ENCODE peak calls at places on chromosome 2, in six cellular contexts. H is HCT116, X is astrocyte, N is IMR-90, J is SK-N-SH, G is neural progenitor cell. L is an unnamed sample.

GRCh38 chr2:17257194-17257909 is 260.9 kb downstream of the RAD51AP2 start:
- DNase-seq in H (no peak), X (peak; percentile 68), N (peak; percentile 1), J (no peak), G (no peak), L (peak; percentile 72)

GRCh38 chr2:171630812-171631626 is 56.2 kb upstream of the DYNC1I2 start:
- DNase-seq in H (peak; percentile 21), X (peak; percentile 16), N (no peak), J (no peak), G (peak; percentile 23), L (peak; percentile 11)

GRCh38 chr2:169094676-169095075 is 25.3 kb downstream of the DHRS9 start:
- DNase-seq in H (no peak), X (no peak), N (no peak), J (no peak), G (peak; percentile 45), L (no peak)

GRCh38 chr2:71788186-71788525 is 334.8 kb downstream of the DYSF start:
- DNase-seq in H (no peak), X (no peak), N (no peak), J (no peak), G (no peak), L (no peak)

GRCh38 chr2:217795706-217796465 is 206.9 kb downstream of the TNS1 start:
- DNase-seq in H (no peak), X (peak; percentile 35), N (no peak), J (peak; percentile 16), G (no peak), L (no peak)

GRCh38 chr2:27798948-27799645 is 27.6 kb downstream of the MRPL33 start:
- DNase-seq in H (peak; percentile 89), X (peak; percentile 100), N (peak; percentile 100), J (no peak), G (peak; percentile 21), L (peak; percentile 99)

GRCh38 chr2:224982226-224982625 is 60.0 kb downstream of the DOCK10 start:
- DNase-seq in H (no peak), X (peak; percentile 23), N (no peak), J (peak; percentile 36), G (no peak), L (peak; percentile 66)

GRCh38 chr2:203016716-203017115 is 2.0 kb downstream of the NBEAL1 start:
- DNase-seq in H (no peak), X (no peak), N (no peak), J (no peak), G (no peak), L (no peak)

GRCh38 chr2:226661789-226662545 is 137.7 kb downstream of the IRS1 start:
- DNase-seq in H (peak; percentile 88), X (peak; percentile 99), N (peak; percentile 93), J (no peak), G (no peak), L (peak; percentile 99)

DNA sequence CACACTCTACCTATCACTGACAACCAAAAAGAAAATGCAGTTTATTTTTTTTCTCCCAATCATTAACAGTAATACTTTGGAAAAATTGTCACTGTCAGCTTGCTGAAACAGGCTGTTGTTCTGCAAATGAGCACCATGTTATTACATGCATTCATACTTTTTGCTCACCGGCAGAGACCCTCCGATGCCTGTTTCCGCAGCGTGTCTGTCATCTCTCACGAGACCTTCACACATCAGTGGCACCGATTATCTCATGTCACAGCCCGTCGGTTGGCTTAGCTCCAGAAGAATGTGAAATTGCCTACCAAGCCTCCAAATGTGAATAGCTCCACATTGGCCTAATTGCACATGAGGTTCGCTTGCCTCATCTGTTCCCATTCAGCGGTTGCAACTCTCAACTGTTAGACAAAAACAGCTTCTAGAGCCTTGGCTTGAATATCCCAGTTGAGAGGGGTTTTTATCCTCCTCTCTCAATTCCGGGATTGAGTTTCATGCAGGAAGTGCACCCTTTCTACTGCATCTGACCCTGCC is 233.0 kb downstream of the ACTR3 start:
- DNase-seq in H (no peak), X (no peak), N (no peak), J (no peak), G (no peak), L (no peak)
- H3K4me2 ChIP-seq in H (no peak overlapping the region), X (no peak overlapping the region), N (no peak overlapping the region), J (no peak overlapping the region), G (no peak overlapping the region), L (no peak overlapping the region)

GRCh38 chr2:39492095-39492590 is 55.1 kb upstream of the MAP4K3 start:
- DNase-seq in H (no peak), X (peak; percentile 99), N (peak; percentile 98), J (no peak), G (no peak), L (peak; percentile 97)

GRCh38 chr2:39491653-39492052 is 54.6 kb upstream of the MAP4K3 start:
- DNase-seq in H (no peak), X (no peak), N (no peak), J (no peak), G (no peak), L (no peak)

GRCh38 chr2:39490586-39490985 is 53.5 kb upstream of the MAP4K3 start:
- DNase-seq in H (no peak), X (no peak), N (no peak), J (no peak), G (no peak), L (no peak)

GRCh38 chr2:39494784-39495251 is 57.7 kb upstream of the MAP4K3 start:
- DNase-seq in H (no peak), X (peak; percentile 99), N (peak; percentile 98), J (no peak), G (peak; percentile 24), L (peak; percentile 99)

GRCh38 chr2:39492701-39493100 is 55.6 kb upstream of the MAP4K3 start:
- DNase-seq in H (no peak), X (no peak), N (no peak), J (no peak), G (no peak), L (no peak)
- H3K9ac ChIP-seq in H (no peak overlapping the region), X (peak overlapping the region; percentile 53), N (no peak overlapping the region), J (no peak overlapping the region), G (no peak overlapping the region), L (peak overlapping the region; percentile 10)

GRCh38 chr2:10120158-10120937 is 2.2 kb upstream of the RRM2 start:
- DNase-seq in H (peak; percentile 90), X (peak; percentile 83), N (peak; percentile 85), J (peak; percentile 98), G (peak; percentile 97), L (peak; percentile 78)

GRCh38 chr2:10123281-10123680 is 742 bp downstream of the RRM2 start:
- DNase-seq in H (no peak), X (no peak), N (no peak), J (peak; percentile 19), G (peak; percentile 24), L (no peak)

GRCh38 chr2:10124538-10125045 is 2.1 kb downstream of the RRM2 start:
- DNase-seq in H (no peak), X (peak; percentile 73), N (peak; percentile 82), J (no peak), G (peak; percentile 82), L (peak; percentile 87)

GRCh38 chr2:10120938-10121574 is 1.5 kb upstream of the RRM2 start:
- DNase-seq in H (no peak), X (peak; percentile 10), N (peak; percentile 21), J (no peak), G (no peak), L (peak; percentile 25)

DNA sequence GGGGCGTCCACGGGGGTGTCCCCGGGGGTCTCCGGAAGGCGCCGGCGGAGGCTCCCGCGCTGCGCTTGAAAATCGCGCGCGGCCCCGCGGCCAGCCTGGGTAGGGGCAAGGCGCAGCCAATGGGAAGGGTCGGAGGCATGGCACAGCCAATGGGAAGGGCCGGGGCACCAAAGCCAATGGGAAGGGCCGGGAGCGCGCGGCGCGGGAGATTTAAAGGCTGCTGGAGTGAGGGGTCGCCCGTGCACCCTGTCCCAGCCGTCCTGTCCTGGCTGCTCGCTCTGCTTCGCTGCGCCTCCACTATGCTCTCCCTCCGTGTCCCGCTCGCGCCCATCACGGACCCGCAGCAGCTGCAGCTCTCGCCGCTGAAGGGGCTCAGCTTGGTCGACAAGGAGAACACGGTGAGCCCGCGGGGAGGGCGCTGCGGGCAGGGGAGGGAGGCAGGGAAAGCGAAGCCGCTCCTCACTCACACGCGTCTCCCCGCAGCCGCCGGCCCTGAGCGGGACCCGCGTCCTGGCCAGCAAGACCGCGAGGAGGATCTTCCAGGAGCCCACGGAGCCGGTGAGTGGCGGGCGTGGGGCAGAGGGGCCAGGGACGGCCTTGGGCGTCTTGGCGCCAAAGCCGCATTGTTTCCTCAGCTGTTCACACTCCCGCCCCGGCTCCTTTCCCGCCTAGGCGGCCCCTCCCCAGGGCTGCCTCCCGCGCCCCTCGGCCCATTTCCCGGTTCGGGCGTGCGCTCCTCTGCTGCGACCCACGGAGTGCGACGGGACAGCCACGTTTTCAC is at the start of gene RRM2:
- DNase-seq in H (peak; percentile 91), X (peak; percentile 78), N (peak; percentile 87), J (peak; percentile 99), G (peak; percentile 98), L (peak; percentile 88)
- H3K4me3 ChIP-seq in H (peak within 1 kb of the TSS; percentile 86), X (peak within 1 kb of the TSS; percentile 71), N (peak within 1 kb of the TSS; percentile 82), J (peak within 1 kb of the TSS; percentile 63), G (peak within 1 kb of the TSS; percentile 87), L (peak within 1 kb of the TSS; percentile 89)

GRCh38 chr2:64721326-64721633 is 67.6 kb upstream of the SERTAD2 start:
- DNase-seq in H (no peak), X (no peak), N (no peak), J (no peak), G (no peak), L (no peak)
- H3K4me2 ChIP-seq in H (no peak overlapping the region), X (no peak overlapping the region), N (peak overlapping the region; percentile 13), J (no peak overlapping the region), G (no peak overlapping the region), L (no peak overlapping the region)

DNA sequence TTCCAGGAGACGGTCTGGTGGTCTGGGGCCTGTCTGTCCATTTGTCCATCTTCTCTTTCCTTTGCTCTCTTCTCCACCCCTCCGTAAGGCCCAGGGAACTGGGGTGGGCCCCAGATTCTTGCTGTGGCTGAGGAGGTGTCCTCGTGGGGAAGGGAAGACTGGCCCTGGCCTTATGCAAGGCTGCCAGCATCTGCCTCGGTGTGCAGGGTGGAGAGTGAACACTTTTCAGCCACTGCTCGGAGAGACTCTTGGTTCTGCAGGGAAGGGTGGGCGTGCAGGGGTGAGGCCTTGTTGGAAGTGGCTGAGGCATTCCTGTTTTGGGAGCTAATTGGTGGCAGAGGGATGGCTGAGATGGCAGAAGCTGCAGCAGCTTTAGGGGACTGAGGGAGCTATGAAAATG is 23.0 kb downstream of the EMX1 start:
- DNase-seq in H (no peak), X (no peak), N (peak; percentile 4), J (no peak), G (no peak), L (no peak)
- H3K9ac ChIP-seq in H (no peak overlapping the region), X (no peak overlapping the region), N (no peak overlapping the region), J (no peak overlapping the region), G (no peak overlapping the region), L (no peak overlapping the region)

L was measured in fibroblast of lung.